ENCODE peak calls at places on chromosome 12, in four cellular contexts. One of them, this sample, is unnamed.

GRCh38 chr12:49219417-49220026 is 30.6 kb upstream of the TUBA1A start:
- DNase-seq in stimulated activated CD8-positive, alpha-beta memory T cell treated with anti-CD3 and anti-CD28 coated beads, Interleukin-4, amount 100 ng/mL, for 24 hours: no peak
- DNase-seq in testis: no peak
- DNase-seq in renal cortical epithelial cell: no peak
- DNase-seq in this sample: no peak

GRCh38 chr12:66066071-66066928 is 64.2 kb downstream of the LLPH start:
- DNase-seq in stimulated activated CD8-positive, alpha-beta memory T cell treated with anti-CD3 and anti-CD28 coated beads, Interleukin-4, amount 100 ng/mL, for 24 hours: no peak
- DNase-seq in testis: no peak
- DNase-seq in renal cortical epithelial cell: peak
- DNase-seq in this sample: no peak

GRCh38 chr12:13976028-13976584 is 5.3 kb downstream of the GRIN2B start:
- DNase-seq in renal cortical epithelial cell: peak
- DNase-seq in testis: no peak
- DNase-seq in stimulated activated CD8-positive, alpha-beta memory T cell treated with anti-CD3 and anti-CD28 coated beads, Interleukin-4, amount 100 ng/mL, for 24 hours: no peak
- DNase-seq in this sample: no peak

GRCh38 chr12:5262450-5262849 is 169.5 kb upstream of the NTF3 start:
- DNase-seq in renal cortical epithelial cell: no peak
- DNase-seq in stimulated activated CD8-positive, alpha-beta memory T cell treated with anti-CD3 and anti-CD28 coated beads, Interleukin-4, amount 100 ng/mL, for 24 hours: no peak
- DNase-seq in testis: no peak
- DNase-seq in this sample: no peak

GRCh38 chr12:109010259-109010658 is 10.6 kb downstream of the SVOP start:
- DNase-seq in renal cortical epithelial cell: peak
- DNase-seq in stimulated activated CD8-positive, alpha-beta memory T cell treated with anti-CD3 and anti-CD28 coated beads, Interleukin-4, amount 100 ng/mL, for 24 hours: no peak
- DNase-seq in testis: no peak
- DNase-seq in this sample: no peak

GRCh38 chr12:14936224-14936861 is 2.0 kb downstream of the ERP27 start:
- DNase-seq in renal cortical epithelial cell: no peak
- DNase-seq in testis: no peak
- DNase-seq in stimulated activated CD8-positive, alpha-beta memory T cell treated with anti-CD3 and anti-CD28 coated beads, Interleukin-4, amount 100 ng/mL, for 24 hours: no peak
- DNase-seq in this sample: no peak

GRCh38 chr12:12562016-12562483 is 613 bp downstream of the DUSP16 start:
- DNase-seq in testis: no peak
- DNase-seq in renal cortical epithelial cell: no peak
- DNase-seq in stimulated activated CD8-positive, alpha-beta memory T cell treated with anti-CD3 and anti-CD28 coated beads, Interleukin-4, amount 100 ng/mL, for 24 hours: no peak
- DNase-seq in this sample: no peak

GRCh38 chr12:104568881-104569280 is 112.1 kb downstream of the CHST11 start:
- DNase-seq in renal cortical epithelial cell: no peak
- DNase-seq in testis: no peak
- DNase-seq in stimulated activated CD8-positive, alpha-beta memory T cell treated with anti-CD3 and anti-CD28 coated beads, Interleukin-4, amount 100 ng/mL, for 24 hours: no peak
- DNase-seq in this sample: no peak

GRCh38 chr12:6229823-6230222 is 29.6 kb downstream of the CD9 start:
- DNase-seq in stimulated activated CD8-positive, alpha-beta memory T cell treated with anti-CD3 and anti-CD28 coated beads, Interleukin-4, amount 100 ng/mL, for 24 hours: no peak
- DNase-seq in testis: peak
- DNase-seq in renal cortical epithelial cell: peak
- DNase-seq in this sample: no peak